ENCODE peak calls at places on chromosomes 1 and 21, in ten cellular contexts. One of them, this sample, is unnamed.

GRCh38 chr1:170470121-170470520 is 61.8 kb upstream of the GORAB start:
- DNase-seq in HepG2: no peak
- DNase-seq in PC-3: no peak
- DNase-seq in colonic mucosa: no peak
- DNase-seq in mammary epithelial cell: no peak
- DNase-seq in IMR-90: no peak
- DNase-seq in neuronal stem cell: no peak
- DNase-seq in fibroblast of lung: no peak
- DNase-seq in HCT116: no peak
- DNase-seq in GM23248: no peak
- DNase-seq in this sample: no peak

GRCh38 chr1:73910466-73910865 is 287.5 kb downstream of the LRRIQ3 start:
- DNase-seq in HepG2: no peak
- DNase-seq in PC-3: no peak
- DNase-seq in colonic mucosa: no peak
- DNase-seq in mammary epithelial cell: peak; percentile 85
- DNase-seq in IMR-90: no peak
- DNase-seq in neuronal stem cell: no peak
- DNase-seq in fibroblast of lung: no peak
- DNase-seq in HCT116: no peak
- DNase-seq in GM23248: no peak
- DNase-seq in this sample: no peak

GRCh38 chr1:116981521-116982037 is 20.0 kb upstream of the CD101 start:
- DNase-seq in HepG2: no peak
- DNase-seq in PC-3: no peak
- DNase-seq in colonic mucosa: no peak
- DNase-seq in mammary epithelial cell: no peak
- DNase-seq in IMR-90: no peak
- DNase-seq in neuronal stem cell: no peak
- DNase-seq in fibroblast of lung: no peak
- DNase-seq in HCT116: no peak
- DNase-seq in GM23248: no peak
- DNase-seq in this sample: no peak

GRCh38 chr1:15951341-15952153 is 24.4 kb downstream of the ZBTB17 start:
- DNase-seq in HepG2: no peak
- DNase-seq in PC-3: no peak
- DNase-seq in colonic mucosa: no peak
- DNase-seq in mammary epithelial cell: no peak
- DNase-seq in IMR-90: no peak
- DNase-seq in neuronal stem cell: no peak
- DNase-seq in fibroblast of lung: no peak
- DNase-seq in HCT116: no peak
- DNase-seq in GM23248: peak; percentile 59
- DNase-seq in this sample: peak; percentile 36

GRCh38 chr1:100535264-100535663 is 2.7 kb upstream of the GPR88 start:
- DNase-seq in HepG2: no peak
- DNase-seq in PC-3: no peak
- DNase-seq in colonic mucosa: no peak
- DNase-seq in mammary epithelial cell: no peak
- DNase-seq in IMR-90: no peak
- DNase-seq in neuronal stem cell: no peak
- DNase-seq in fibroblast of lung: no peak
- DNase-seq in HCT116: no peak
- DNase-seq in GM23248: no peak
- DNase-seq in this sample: no peak

GRCh38 chr21:36134820-36135390 is at the start of gene CBR3:
- DNase-seq in HepG2: no peak
- DNase-seq in PC-3: peak; percentile 79
- DNase-seq in colonic mucosa: peak; percentile 69
- DNase-seq in mammary epithelial cell: no peak
- DNase-seq in IMR-90: peak; percentile 41
- DNase-seq in neuronal stem cell: no peak
- DNase-seq in fibroblast of lung: peak; percentile 39
- DNase-seq in HCT116: no peak
- DNase-seq in GM23248: peak; percentile 81
- DNase-seq in this sample: peak; percentile 75

GRCh38 chr1:1782399-1783221 is 4.3 kb upstream of the NADK start:
- DNase-seq in HepG2: peak; percentile 57
- DNase-seq in PC-3: peak; percentile 86
- DNase-seq in colonic mucosa: peak; percentile 92
- DNase-seq in mammary epithelial cell: no peak
- DNase-seq in IMR-90: peak; percentile 54
- DNase-seq in neuronal stem cell: no peak
- DNase-seq in fibroblast of lung: peak; percentile 62
- DNase-seq in HCT116: no peak
- DNase-seq in GM23248: peak; percentile 88
- DNase-seq in this sample: peak; percentile 77

GRCh38 chr1:118504231-118504644 is 319.2 kb upstream of the SPAG17 start:
- DNase-seq in HepG2: no peak
- DNase-seq in PC-3: no peak
- DNase-seq in colonic mucosa: no peak
- DNase-seq in mammary epithelial cell: no peak
- DNase-seq in IMR-90: no peak
- DNase-seq in neuronal stem cell: no peak
- DNase-seq in fibroblast of lung: no peak
- DNase-seq in HCT116: no peak
- DNase-seq in GM23248: no peak
- DNase-seq in this sample: no peak

GRCh38 chr1:183209533-183210158 is 23.6 kb downstream of the LAMC2 start:
- DNase-seq in HepG2: no peak
- DNase-seq in PC-3: peak; percentile 88
- DNase-seq in colonic mucosa: no peak
- DNase-seq in mammary epithelial cell: peak; percentile 87
- DNase-seq in IMR-90: peak; percentile 92
- DNase-seq in neuronal stem cell: no peak
- DNase-seq in fibroblast of lung: peak; percentile 88
- DNase-seq in HCT116: peak; percentile 51
- DNase-seq in GM23248: peak; percentile 95
- DNase-seq in this sample: peak; percentile 77

GRCh38 chr21:17003763-17004373 is 509.0 kb upstream of the CXADR start:
- DNase-seq in HepG2: no peak
- DNase-seq in PC-3: no peak
- DNase-seq in colonic mucosa: no peak
- DNase-seq in mammary epithelial cell: peak; percentile 22
- DNase-seq in IMR-90: peak; percentile 3
- DNase-seq in neuronal stem cell: no peak
- DNase-seq in fibroblast of lung: peak; percentile 22
- DNase-seq in HCT116: no peak
- DNase-seq in GM23248: peak; percentile 42
- DNase-seq in this sample: peak; percentile 56

GRCh38 chr1:21149430-21149861 is 27.3 kb downstream of the EIF4G3 start:
- DNase-seq in HepG2: no peak
- DNase-seq in PC-3: peak; percentile 74
- DNase-seq in colonic mucosa: peak; percentile 56
- DNase-seq in mammary epithelial cell: peak; percentile 76
- DNase-seq in IMR-90: peak; percentile 56
- DNase-seq in neuronal stem cell: no peak
- DNase-seq in fibroblast of lung: peak; percentile 46
- DNase-seq in HCT116: peak; percentile 6
- DNase-seq in GM23248: peak; percentile 85
- DNase-seq in this sample: peak; percentile 69

GRCh38 chr1:160997323-160998038 is 23.5 kb downstream of the F11R start:
- DNase-seq in HepG2: peak; percentile 61
- DNase-seq in PC-3: peak; percentile 74
- DNase-seq in colonic mucosa: peak; percentile 79
- DNase-seq in mammary epithelial cell: peak; percentile 64
- DNase-seq in IMR-90: peak; percentile 64
- DNase-seq in neuronal stem cell: no peak
- DNase-seq in fibroblast of lung: peak; percentile 63
- DNase-seq in HCT116: peak; percentile 51
- DNase-seq in GM23248: peak; percentile 72
- DNase-seq in this sample: peak; percentile 82
- H3K9ac ChIP-seq in HepG2: no peak overlapping the region
- H3K9ac ChIP-seq in PC-3: no peak overlapping the region
- H3K9ac ChIP-seq in colonic mucosa: no peak overlapping the region
- H3K9ac ChIP-seq in mammary epithelial cell: no peak overlapping the region
- H3K9ac ChIP-seq in IMR-90: no peak overlapping the region
- H3K9ac ChIP-seq in neuronal stem cell: no peak overlapping the region
- H3K9ac ChIP-seq in fibroblast of lung: no peak overlapping the region
- H3K9ac ChIP-seq in HCT116: peak overlapping the region; percentile 59
- H3K9ac ChIP-seq in GM23248: no peak overlapping the region
- H3K9ac ChIP-seq in this sample: peak overlapping the region; percentile 1

GRCh38 chr1:27499142-27499541 is 9.2 kb upstream of the WASF2 start:
- DNase-seq in HepG2: no peak
- DNase-seq in PC-3: no peak
- DNase-seq in colonic mucosa: no peak
- DNase-seq in mammary epithelial cell: no peak
- DNase-seq in IMR-90: no peak
- DNase-seq in neuronal stem cell: no peak
- DNase-seq in fibroblast of lung: no peak
- DNase-seq in HCT116: no peak
- DNase-seq in GM23248: no peak
- DNase-seq in this sample: no peak

GRCh38 chr1:27491748-27492700 is 2.1 kb upstream of the WASF2 start:
- DNase-seq in HepG2: no peak
- DNase-seq in PC-3: no peak
- DNase-seq in colonic mucosa: no peak
- DNase-seq in mammary epithelial cell: no peak
- DNase-seq in IMR-90: no peak
- DNase-seq in neuronal stem cell: no peak
- DNase-seq in fibroblast of lung: peak; percentile 19
- DNase-seq in HCT116: no peak
- DNase-seq in GM23248: peak; percentile 34
- DNase-seq in this sample: peak; percentile 27

GRCh38 chr1:27496604-27497155 is 6.7 kb upstream of the WASF2 start:
- DNase-seq in HepG2: no peak
- DNase-seq in PC-3: peak; percentile 33
- DNase-seq in colonic mucosa: no peak
- DNase-seq in mammary epithelial cell: no peak
- DNase-seq in IMR-90: peak; percentile 51
- DNase-seq in neuronal stem cell: no peak
- DNase-seq in fibroblast of lung: no peak
- DNase-seq in HCT116: no peak
- DNase-seq in GM23248: peak; percentile 43
- DNase-seq in this sample: peak; percentile 22
- H3K4me3 ChIP-seq in HepG2: peak overlapping the region; percentile 29
- H3K4me3 ChIP-seq in PC-3: peak overlapping the region; percentile 27
- H3K4me3 ChIP-seq in colonic mucosa: no peak overlapping the region
- H3K4me3 ChIP-seq in mammary epithelial cell: no peak overlapping the region
- H3K4me3 ChIP-seq in IMR-90: no peak overlapping the region
- H3K4me3 ChIP-seq in neuronal stem cell: no peak overlapping the region
- H3K4me3 ChIP-seq in fibroblast of lung: no peak overlapping the region
- H3K4me3 ChIP-seq in HCT116: no peak overlapping the region
- H3K4me3 ChIP-seq in GM23248: no peak overlapping the region
- H3K4me3 ChIP-seq in this sample: peak overlapping the region; percentile 56

GRCh38 chr1:52848423-52848822 is 5.9 kb downstream of the ZYG11A start:
- DNase-seq in HepG2: no peak
- DNase-seq in PC-3: no peak
- DNase-seq in colonic mucosa: no peak
- DNase-seq in mammary epithelial cell: no peak
- DNase-seq in IMR-90: no peak
- DNase-seq in neuronal stem cell: no peak
- DNase-seq in fibroblast of lung: no peak
- DNase-seq in HCT116: no peak
- DNase-seq in GM23248: no peak
- DNase-seq in this sample: no peak

DNA sequence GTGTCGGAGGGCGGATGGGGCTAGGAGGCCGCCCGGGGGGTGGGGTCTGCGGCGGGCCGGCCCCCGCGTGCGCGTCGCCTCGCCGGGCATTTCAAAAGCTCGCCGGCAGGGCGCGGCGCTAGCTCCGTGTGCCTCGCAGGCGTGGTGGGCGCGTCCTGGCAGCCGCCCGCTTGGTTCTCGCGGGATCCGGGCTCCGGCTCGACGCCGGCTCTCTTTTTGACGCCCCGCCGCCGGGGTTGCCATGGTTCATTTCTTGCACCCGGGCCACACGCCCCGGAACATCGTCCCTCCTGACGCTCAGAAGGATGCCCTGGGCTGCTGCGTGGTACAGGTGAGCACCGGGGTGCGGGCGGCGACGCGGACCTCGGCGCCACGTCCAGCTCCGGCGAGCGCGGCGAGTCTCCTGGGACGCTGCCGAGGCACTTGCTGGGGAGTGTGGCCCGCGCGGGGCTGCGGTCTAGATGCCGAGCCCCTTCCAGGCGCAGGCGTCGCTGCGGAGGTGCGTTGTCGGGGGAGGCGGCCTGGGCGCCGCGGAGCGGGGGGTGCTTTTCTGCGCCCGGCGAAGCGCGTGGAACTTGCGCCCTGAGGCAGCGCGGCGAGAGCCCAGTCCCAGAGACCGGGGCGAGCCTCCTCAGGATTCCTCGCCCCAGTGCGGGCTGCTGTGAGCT is at the start of gene ZYG11A:
- DNase-seq in HepG2: peak; percentile 14
- DNase-seq in PC-3: peak; percentile 60
- DNase-seq in colonic mucosa: peak; percentile 50
- DNase-seq in mammary epithelial cell: peak; percentile 71
- DNase-seq in IMR-90: peak; percentile 77
- DNase-seq in neuronal stem cell: peak; percentile 54
- DNase-seq in fibroblast of lung: peak; percentile 73
- DNase-seq in HCT116: no peak
- DNase-seq in GM23248: peak; percentile 87
- DNase-seq in this sample: peak; percentile 90
- H3K9ac ChIP-seq in HepG2: no peak within 1 kb of the TSS
- H3K9ac ChIP-seq in PC-3: no peak within 1 kb of the TSS
- H3K9ac ChIP-seq in colonic mucosa: peak within 1 kb of the TSS; percentile 35
- H3K9ac ChIP-seq in mammary epithelial cell: no peak within 1 kb of the TSS
- H3K9ac ChIP-seq in IMR-90: peak within 1 kb of the TSS; percentile 59
- H3K9ac ChIP-seq in neuronal stem cell: peak within 1 kb of the TSS; percentile 89
- H3K9ac ChIP-seq in fibroblast of lung: peak within 1 kb of the TSS; percentile 42
- H3K9ac ChIP-seq in HCT116: no peak within 1 kb of the TSS
- H3K9ac ChIP-seq in GM23248: no peak within 1 kb of the TSS
- H3K9ac ChIP-seq in this sample: peak within 1 kb of the TSS; percentile 62

GRCh38 chr1:66403031-66403731 is 130.8 kb upstream of the SGIP1 start:
- DNase-seq in HepG2: no peak
- DNase-seq in PC-3: no peak
- DNase-seq in colonic mucosa: no peak
- DNase-seq in mammary epithelial cell: no peak
- DNase-seq in IMR-90: no peak
- DNase-seq in neuronal stem cell: no peak
- DNase-seq in fibroblast of lung: no peak
- DNase-seq in HCT116: no peak
- DNase-seq in GM23248: no peak
- DNase-seq in this sample: peak; percentile 37
- H3K4me3 ChIP-seq in HepG2: no peak overlapping the region
- H3K4me3 ChIP-seq in PC-3: no peak overlapping the region
- H3K4me3 ChIP-seq in colonic mucosa: no peak overlapping the region
- H3K4me3 ChIP-seq in mammary epithelial cell: no peak overlapping the region
- H3K4me3 ChIP-seq in IMR-90: no peak overlapping the region
- H3K4me3 ChIP-seq in neuronal stem cell: no peak overlapping the region
- H3K4me3 ChIP-seq in fibroblast of lung: no peak overlapping the region
- H3K4me3 ChIP-seq in HCT116: no peak overlapping the region
- H3K4me3 ChIP-seq in GM23248: no peak overlapping the region
- H3K4me3 ChIP-seq in this sample: no peak overlapping the region